ENCODE peak calls at places on chromosomes 2 and 18, in six cellular contexts. One of them, this sample, is unnamed.

GRCh38 chr2:40400336-40400953 is 51.4 kb downstream of the SLC8A1 start:
- DNase-seq in esophagus squamous epithelium: no peak
- DNase-seq in astrocyte: no peak
- DNase-seq in left ventricle myocardium inferior: no peak
- DNase-seq in A549: no peak
- DNase-seq in SJSA1: no peak
- DNase-seq in this sample: no peak

GRCh38 chr18:10787293-10787901 is 261.6 kb downstream of the NAPG start:
- DNase-seq in left ventricle myocardium inferior: peak; percentile 64
- DNase-seq in A549: peak; percentile 5
- DNase-seq in esophagus squamous epithelium: peak; percentile 30
- DNase-seq in astrocyte: peak; percentile 31
- DNase-seq in SJSA1: peak; percentile 84
- DNase-seq in this sample: no peak

GRCh38 chr2:38621018-38621417 is 18.3 kb upstream of the HNRNPLL start:
- DNase-seq in left ventricle myocardium inferior: no peak
- DNase-seq in SJSA1: no peak
- DNase-seq in A549: no peak
- DNase-seq in astrocyte: no peak
- DNase-seq in esophagus squamous epithelium: no peak
- DNase-seq in this sample: no peak

GRCh38 chr2:202269585-202269984 is 4.0 kb downstream of the NOP58 start:
- DNase-seq in SJSA1: no peak
- DNase-seq in astrocyte: no peak
- DNase-seq in left ventricle myocardium inferior: no peak
- DNase-seq in A549: no peak
- DNase-seq in esophagus squamous epithelium: no peak
- DNase-seq in this sample: no peak

GRCh38 chr2:160269803-160270570 is 69.9 kb upstream of the ITGB6 start:
- DNase-seq in A549: peak; percentile 83
- DNase-seq in astrocyte: peak; percentile 88
- DNase-seq in left ventricle myocardium inferior: peak; percentile 91
- DNase-seq in esophagus squamous epithelium: peak; percentile 18
- DNase-seq in SJSA1: peak; percentile 97
- DNase-seq in this sample: peak; percentile 83

GRCh38 chr2:188623995-188624643 is 332.4 kb downstream of the GULP1 start:
- DNase-seq in esophagus squamous epithelium: no peak
- DNase-seq in astrocyte: peak; percentile 85
- DNase-seq in A549: no peak
- DNase-seq in left ventricle myocardium inferior: no peak
- DNase-seq in SJSA1: no peak
- DNase-seq in this sample: no peak

GRCh38 chr18:31825772-31826171 is 65.1 kb upstream of the SLC25A52 start:
- DNase-seq in astrocyte: no peak
- DNase-seq in SJSA1: no peak
- DNase-seq in esophagus squamous epithelium: no peak
- DNase-seq in A549: no peak
- DNase-seq in left ventricle myocardium inferior: no peak
- DNase-seq in this sample: no peak

GRCh38 chr2:147297820-147298219 is 547.0 kb upstream of the ACVR2A start:
- DNase-seq in A549: no peak
- DNase-seq in SJSA1: no peak
- DNase-seq in esophagus squamous epithelium: no peak
- DNase-seq in left ventricle myocardium inferior: no peak
- DNase-seq in astrocyte: no peak
- DNase-seq in this sample: no peak

GRCh38 chr2:128474962-128475361 is 156.3 kb upstream of the HS6ST1 start:
- DNase-seq in left ventricle myocardium inferior: no peak
- DNase-seq in esophagus squamous epithelium: no peak
- DNase-seq in A549: no peak
- DNase-seq in SJSA1: no peak
- DNase-seq in astrocyte: no peak
- DNase-seq in this sample: no peak

GRCh38 chr2:71317060-71317459 is 14.5 kb upstream of the ZNF638 start:
- DNase-seq in esophagus squamous epithelium: no peak
- DNase-seq in left ventricle myocardium inferior: no peak
- DNase-seq in SJSA1: no peak
- DNase-seq in A549: no peak
- DNase-seq in astrocyte: no peak
- DNase-seq in this sample: no peak

GRCh38 chr2:180622122-180622918 is 358.1 kb upstream of the UBE2E3 start:
- DNase-seq in left ventricle myocardium inferior: no peak
- DNase-seq in astrocyte: peak; percentile 55
- DNase-seq in esophagus squamous epithelium: no peak
- DNase-seq in SJSA1: no peak
- DNase-seq in A549: no peak
- DNase-seq in this sample: no peak

GRCh38 chr2:27959496-27959895 is 69.0 kb downstream of the BABAM2 start:
- DNase-seq in esophagus squamous epithelium: no peak
- DNase-seq in left ventricle myocardium inferior: no peak
- DNase-seq in astrocyte: peak; percentile 59
- DNase-seq in SJSA1: no peak
- DNase-seq in A549: peak; percentile 36
- DNase-seq in this sample: no peak

GRCh38 chr18:39523281-39523680 is 1957.7 kb upstream of the CELF4 start:
- DNase-seq in left ventricle myocardium inferior: no peak
- DNase-seq in astrocyte: peak; percentile 44
- DNase-seq in SJSA1: no peak
- DNase-seq in esophagus squamous epithelium: no peak
- DNase-seq in A549: peak; percentile 0
- DNase-seq in this sample: no peak

GRCh38 chr2:128347701-128348504 is 29.2 kb upstream of the HS6ST1 start:
- DNase-seq in esophagus squamous epithelium: no peak
- DNase-seq in SJSA1: peak; percentile 79
- DNase-seq in astrocyte: peak; percentile 64
- DNase-seq in left ventricle myocardium inferior: peak; percentile 75
- DNase-seq in A549: no peak
- DNase-seq in this sample: peak; percentile 93

GRCh38 chr2:232328516-232329460 is 49.8 kb upstream of the ALPP start:
- DNase-seq in SJSA1: peak; percentile 39
- DNase-seq in left ventricle myocardium inferior: peak; percentile 1
- DNase-seq in esophagus squamous epithelium: no peak
- DNase-seq in A549: no peak
- DNase-seq in astrocyte: no peak
- DNase-seq in this sample: no peak

GRCh38 chr18:39627936-39628335 is 2062.3 kb upstream of the CELF4 start:
- DNase-seq in left ventricle myocardium inferior: no peak
- DNase-seq in A549: no peak
- DNase-seq in astrocyte: no peak
- DNase-seq in esophagus squamous epithelium: no peak
- DNase-seq in SJSA1: no peak
- DNase-seq in this sample: no peak

GRCh38 chr2:29112379-29112778 is 2.8 kb upstream of the CLIP4 start:
- DNase-seq in astrocyte: no peak
- DNase-seq in left ventricle myocardium inferior: no peak
- DNase-seq in SJSA1: no peak
- DNase-seq in A549: no peak
- DNase-seq in esophagus squamous epithelium: no peak
- DNase-seq in this sample: no peak

GRCh38 chr2:29113891-29114321 is 1.3 kb upstream of the CLIP4 start:
- DNase-seq in esophagus squamous epithelium: no peak
- DNase-seq in A549: peak; percentile 35
- DNase-seq in SJSA1: peak; percentile 73
- DNase-seq in astrocyte: peak; percentile 79
- DNase-seq in left ventricle myocardium inferior: peak; percentile 42
- DNase-seq in this sample: peak; percentile 55

GRCh38 chr2:29114514-29114840 is 738 bp upstream of the CLIP4 start:
- DNase-seq in left ventricle myocardium inferior: no peak
- DNase-seq in A549: no peak
- DNase-seq in esophagus squamous epithelium: no peak
- DNase-seq in SJSA1: no peak
- DNase-seq in astrocyte: no peak
- DNase-seq in this sample: peak; percentile 44

GRCh38 chr2:29114841-29115609 is at the start of gene CLIP4:
- DNase-seq in astrocyte: peak; percentile 67
- DNase-seq in SJSA1: no peak
- DNase-seq in esophagus squamous epithelium: no peak
- DNase-seq in A549: peak; percentile 38
- DNase-seq in left ventricle myocardium inferior: peak; percentile 64
- DNase-seq in this sample: no peak

DNA sequence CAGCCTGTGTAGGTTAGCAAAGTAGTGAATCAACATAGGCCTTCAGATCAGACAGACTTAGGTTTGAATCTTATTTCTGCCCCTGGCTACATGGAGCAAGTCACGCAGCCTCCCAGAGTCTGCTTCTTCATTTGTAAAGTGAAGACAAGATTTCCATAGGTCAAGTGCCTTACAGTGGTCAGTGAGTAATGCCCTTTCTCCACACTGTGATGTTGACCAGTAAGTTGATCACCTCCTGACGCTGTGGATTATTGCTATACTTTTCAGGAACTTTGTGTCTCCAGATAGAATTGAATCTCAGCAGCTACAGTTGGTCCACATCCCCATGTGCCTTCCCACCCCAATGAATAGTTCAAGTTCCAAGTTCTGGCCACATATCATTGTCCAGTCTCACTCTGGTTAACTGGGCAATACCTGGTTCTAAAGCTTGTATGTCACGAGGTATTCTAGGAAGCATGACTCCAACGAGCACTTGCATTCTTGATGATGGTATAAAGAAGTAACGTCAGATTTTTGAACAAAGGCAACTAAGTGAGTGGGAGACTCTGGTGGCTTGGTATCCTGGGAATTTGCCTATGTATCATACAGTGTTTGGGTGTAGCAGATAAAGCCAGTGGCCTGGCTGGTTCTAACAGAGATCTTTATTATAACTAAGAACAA is 2.1 kb upstream of the CLIP4 start:
- DNase-seq in SJSA1: no peak
- DNase-seq in A549: no peak
- DNase-seq in astrocyte: peak; percentile 95
- DNase-seq in left ventricle myocardium inferior: no peak
- DNase-seq in esophagus squamous epithelium: no peak
- DNase-seq in this sample: no peak
- H3K4me1 ChIP-seq in SJSA1: peaks cover 48% of the 10 kb centered on the region
- H3K4me1 ChIP-seq in A549: peaks cover 71% of the 10 kb centered on the region
- H3K4me1 ChIP-seq in astrocyte: peaks cover 46% of the 10 kb centered on the region
- H3K4me1 ChIP-seq in left ventricle myocardium inferior: peaks cover 44% of the 10 kb centered on the region
- H3K4me1 ChIP-seq in esophagus squamous epithelium: peaks cover 66% of the 10 kb centered on the region
- H3K4me1 ChIP-seq in this sample: no peaks in the 10 kb centered on the region

GRCh38 chr2:235500110-235500760 is 6.4 kb downstream of the AGAP1 start:
- DNase-seq in left ventricle myocardium inferior: no peak
- DNase-seq in astrocyte: no peak
- DNase-seq in A549: no peak
- DNase-seq in esophagus squamous epithelium: no peak
- DNase-seq in SJSA1: no peak
- DNase-seq in this sample: no peak

GRCh38 chr2:235498556-235499305 is 4.9 kb downstream of the AGAP1 start:
- DNase-seq in A549: no peak
- DNase-seq in esophagus squamous epithelium: no peak
- DNase-seq in left ventricle myocardium inferior: no peak
- DNase-seq in astrocyte: peak; percentile 41
- DNase-seq in SJSA1: no peak
- DNase-seq in this sample: no peak

GRCh38 chr2:235499306-235499812 is 5.5 kb downstream of the AGAP1 start:
- DNase-seq in left ventricle myocardium inferior: no peak
- DNase-seq in esophagus squamous epithelium: no peak
- DNase-seq in SJSA1: no peak
- DNase-seq in astrocyte: no peak
- DNase-seq in A549: no peak
- DNase-seq in this sample: no peak

GRCh38 chr2:235500761-235501662 is 7.2 kb downstream of the AGAP1 start:
- DNase-seq in SJSA1: no peak
- DNase-seq in astrocyte: peak; percentile 59
- DNase-seq in A549: peak; percentile 43
- DNase-seq in esophagus squamous epithelium: no peak
- DNase-seq in left ventricle myocardium inferior: no peak
- DNase-seq in this sample: no peak

DNA sequence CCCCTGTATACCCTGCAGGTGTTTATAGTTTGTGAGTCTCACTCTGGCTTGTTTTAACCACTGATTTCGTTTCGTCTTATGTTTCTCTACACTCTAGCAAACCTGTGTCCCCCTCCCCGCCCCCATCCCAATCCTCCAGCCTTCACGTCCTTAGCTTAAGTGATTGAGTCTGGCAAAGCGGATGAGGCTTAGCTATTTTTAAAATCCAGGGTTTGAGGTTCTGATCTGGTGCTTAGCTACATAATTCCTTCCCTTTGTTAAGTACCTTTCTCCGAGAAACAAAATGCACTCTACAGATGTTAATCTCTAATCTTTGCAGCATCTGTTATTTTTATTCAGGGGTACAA is 7.8 kb downstream of the AGAP1 start:
- DNase-seq in SJSA1: no peak
- DNase-seq in left ventricle myocardium inferior: no peak
- DNase-seq in esophagus squamous epithelium: no peak
- DNase-seq in astrocyte: no peak
- DNase-seq in A549: no peak
- DNase-seq in this sample: no peak
- H3K4me3 ChIP-seq in SJSA1: no peak overlapping the region
- H3K4me3 ChIP-seq in left ventricle myocardium inferior: peak overlapping the region; percentile 47
- H3K4me3 ChIP-seq in esophagus squamous epithelium: no peak overlapping the region
- H3K4me3 ChIP-seq in astrocyte: peak overlapping the region; percentile 30
- H3K4me3 ChIP-seq in A549: no peak overlapping the region
- H3K4me3 ChIP-seq in this sample: no peak overlapping the region

DNA sequence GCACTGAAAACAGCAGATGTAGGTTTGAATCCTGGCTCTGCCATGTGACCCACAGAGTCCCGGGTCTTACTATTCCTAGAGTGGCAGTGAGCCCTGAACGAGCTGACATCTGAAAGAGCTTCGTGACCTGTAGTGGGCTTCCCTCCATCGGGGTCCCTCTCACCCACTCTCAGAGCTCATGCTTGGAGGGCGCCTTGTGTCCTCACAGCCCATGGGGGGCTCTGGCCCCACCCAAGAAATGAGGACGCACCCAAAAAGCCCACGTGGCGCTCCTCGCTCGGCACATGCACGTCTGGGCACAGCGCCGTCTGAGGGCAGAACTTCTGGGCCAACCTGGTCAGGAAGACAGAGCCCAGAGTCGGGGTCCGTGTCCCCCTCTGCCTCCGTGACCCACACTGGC is 23.7 kb downstream of the LBH start:
- DNase-seq in SJSA1: no peak
- DNase-seq in esophagus squamous epithelium: no peak
- DNase-seq in A549: no peak
- DNase-seq in astrocyte: no peak
- DNase-seq in left ventricle myocardium inferior: no peak
- DNase-seq in this sample: no peak
- H3K4me1 ChIP-seq in SJSA1: peaks cover 24% of the 10 kb centered on the region
- H3K4me1 ChIP-seq in esophagus squamous epithelium: peaks cover 53% of the 10 kb centered on the region
- H3K4me1 ChIP-seq in A549: peaks cover 60% of the 10 kb centered on the region
- H3K4me1 ChIP-seq in astrocyte: peaks cover 20% of the 10 kb centered on the region
- H3K4me1 ChIP-seq in left ventricle myocardium inferior: peaks cover 91% of the 10 kb centered on the region
- H3K4me1 ChIP-seq in this sample: no peaks in the 10 kb centered on the region

GRCh38 chr2:15363734-15364133 is 197.4 kb downstream of the NBAS start:
- DNase-seq in SJSA1: no peak
- DNase-seq in esophagus squamous epithelium: no peak
- DNase-seq in astrocyte: no peak
- DNase-seq in left ventricle myocardium inferior: no peak
- DNase-seq in A549: no peak
- DNase-seq in this sample: no peak

GRCh38 chr2:15357186-15357585 is 203.9 kb downstream of the NBAS start:
- DNase-seq in esophagus squamous epithelium: no peak
- DNase-seq in left ventricle myocardium inferior: no peak
- DNase-seq in SJSA1: no peak
- DNase-seq in A549: no peak
- DNase-seq in astrocyte: no peak
- DNase-seq in this sample: no peak

GRCh38 chr2:15357922-15358321 is 203.2 kb downstream of the NBAS start:
- DNase-seq in esophagus squamous epithelium: no peak
- DNase-seq in A549: no peak
- DNase-seq in left ventricle myocardium inferior: no peak
- DNase-seq in astrocyte: no peak
- DNase-seq in SJSA1: no peak
- DNase-seq in this sample: no peak

GRCh38 chr2:15363142-15363541 is 198.0 kb downstream of the NBAS start:
- DNase-seq in esophagus squamous epithelium: no peak
- DNase-seq in left ventricle myocardium inferior: no peak
- DNase-seq in A549: no peak
- DNase-seq in SJSA1: no peak
- DNase-seq in astrocyte: peak; percentile 87
- DNase-seq in this sample: no peak

GRCh38 chr2:15359716-15360531 is 201.2 kb downstream of the NBAS start:
- DNase-seq in left ventricle myocardium inferior: no peak
- DNase-seq in esophagus squamous epithelium: no peak
- DNase-seq in astrocyte: peak; percentile 84
- DNase-seq in SJSA1: peak; percentile 55
- DNase-seq in A549: no peak
- DNase-seq in this sample: no peak
- H3K4me3 ChIP-seq in left ventricle myocardium inferior: no peak overlapping the region
- H3K4me3 ChIP-seq in esophagus squamous epithelium: no peak overlapping the region
- H3K4me3 ChIP-seq in astrocyte: no peak overlapping the region
- H3K4me3 ChIP-seq in SJSA1: no peak overlapping the region
- H3K4me3 ChIP-seq in A549: no peak overlapping the region
- H3K4me3 ChIP-seq in this sample: no peak overlapping the region